ENCODE peak calls at places on chromosomes 4 and X, in eight cellular contexts. J, F, V, I, C, W, Y and G are unnamed samples.

GRCh38 chr4:98851806-98852205 is 77.1 kb downstream of the EIF4E start:
- DNase-seq in W (peak), I (no peak), V (no peak), Y (no peak), F (no peak), C (no peak), J (no peak), G (no peak)

GRCh38 chrX:103063918-103064434 is at the start of gene BEX1:
- DNase-seq in V (peak), F (peak), C (peak), Y (peak), J (peak), I (peak), W (peak), G (no peak)

GRCh38 chr4:139209470-139210063 is 32.5 kb upstream of the ELF2 start:
- DNase-seq in J (no peak), I (no peak), C (no peak), W (no peak), V (no peak), Y (no peak), F (no peak), G (no peak)

GRCh38 chr4:85842540-85842939 is 367.6 kb downstream of the ARHGAP24 start:
- DNase-seq in C (no peak), J (peak), Y (no peak), V (no peak), F (no peak), W (no peak), I (no peak), G (no peak)

GRCh38 chrX:152641996-152642395 is 4.3 kb downstream of the GABRQ start:
- DNase-seq in I (no peak), W (peak), Y (no peak), F (no peak), J (no peak), V (no peak), C (no peak), G (no peak)

GRCh38 chr4:176587920-176588319 is 204.8 kb downstream of the VEGFC start:
- DNase-seq in V (peak), Y (no peak), C (no peak), J (no peak), F (no peak), I (no peak), W (no peak), G (no peak)

GRCh38 chr4:84499065-84499982 is at the start of gene NKX6-1:
- DNase-seq in F (peak), J (peak), V (peak), Y (no peak), W (peak), I (peak), C (no peak), G (no peak)

GRCh38 chr4:101035522-101035921 is 311.8 kb downstream of the PPP3CA start:
- DNase-seq in V (no peak), C (no peak), F (no peak), W (peak), J (no peak), I (no peak), Y (no peak), G (no peak)

GRCh38 chr4:86482851-86483490 is 111.1 kb upstream of the PTPN13 start:
- DNase-seq in I (no peak), Y (no peak), J (no peak), F (no peak), C (no peak), V (no peak), W (peak), G (no peak)

GRCh38 chrX:138791551-138791950 is 80.0 kb upstream of the FGF13 start:
- DNase-seq in Y (no peak), I (no peak), V (no peak), F (no peak), J (no peak), C (no peak), W (no peak), G (no peak)

GRCh38 chrX:130916636-130917422 is 13.8 kb upstream of the ENOX2 start:
- DNase-seq in Y (peak), C (peak), J (peak), F (peak), I (no peak), W (peak), V (peak), G (no peak)

GRCh38 chr4:26807330-26807729 is 53.3 kb upstream of the STIM2 start:
- DNase-seq in I (no peak), C (no peak), F (no peak), J (no peak), Y (no peak), V (no peak), W (no peak), G (no peak)

GRCh38 chr4:73732759-73733431 is 7.5 kb upstream of the CXCL8 start:
- DNase-seq in J (no peak), C (no peak), V (no peak), Y (no peak), I (no peak), F (no peak), W (no peak), G (no peak)

GRCh38 chrX:4690516-4690915 is 977.1 kb upstream of the PRKX start:
- DNase-seq in F (no peak), I (no peak), C (no peak), Y (no peak), J (no peak), V (no peak), W (no peak), G (no peak)

GRCh38 chr4:134202557-134202956 is 968 bp upstream of the PABPC4L start:
- DNase-seq in C (no peak), F (no peak), V (no peak), I (no peak), J (no peak), W (no peak), Y (no peak), G (no peak)

GRCh38 chr4:131026771-131027170 is 1930.8 kb downstream of the C4orf33 start:
- DNase-seq in Y (no peak), I (no peak), J (no peak), W (no peak), V (no peak), F (no peak), C (no peak), G (no peak)

GRCh38 chr4:86934147-86934771 is 552 bp upstream of the AFF1 start:
- DNase-seq in V (no peak), F (no peak), J (no peak), C (peak), I (no peak), Y (no peak), W (peak), G (no peak)

GRCh38 chr4:160928482-160928881 is 1235.3 kb downstream of the FSTL5 start:
- DNase-seq in I (no peak), J (no peak), W (no peak), V (no peak), F (no peak), Y (no peak), C (no peak), G (no peak)

GRCh38 chr4:7365472-7366179 is 69.1 kb downstream of the PSAPL1 start:
- DNase-seq in J (peak), V (no peak), C (no peak), W (no peak), Y (no peak), I (peak), F (no peak), G (no peak)

GRCh38 chr4:133839326-133839725 is 362.3 kb downstream of the PABPC4L start:
- DNase-seq in W (peak), J (no peak), Y (no peak), F (no peak), I (no peak), V (no peak), C (no peak), G (no peak)

GRCh38 chr4:37999000-37999745 is 39.0 kb downstream of the PTTG2 start:
- DNase-seq in I (no peak), F (no peak), Y (peak), V (no peak), J (peak), W (no peak), C (peak), G (no peak)

GRCh38 chr4:88592600-88593448 is 544 bp downstream of the HERC3 start:
- DNase-seq in Y (peak), F (peak), I (peak), W (peak), J (peak), V (peak), C (peak), G (peak)

GRCh38 chrX:100368167-100368566 is 41.9 kb downstream of the PCDH19 start:
- DNase-seq in W (peak), C (no peak), V (peak), F (no peak), J (no peak), I (no peak), Y (no peak), G (no peak)

GRCh38 chrX:129979207-129979920 is 3.1 kb upstream of the BCORL1 start:
- DNase-seq in F (peak), C (no peak), Y (no peak), V (peak), I (no peak), J (peak), W (no peak), G (no peak)

DNA sequence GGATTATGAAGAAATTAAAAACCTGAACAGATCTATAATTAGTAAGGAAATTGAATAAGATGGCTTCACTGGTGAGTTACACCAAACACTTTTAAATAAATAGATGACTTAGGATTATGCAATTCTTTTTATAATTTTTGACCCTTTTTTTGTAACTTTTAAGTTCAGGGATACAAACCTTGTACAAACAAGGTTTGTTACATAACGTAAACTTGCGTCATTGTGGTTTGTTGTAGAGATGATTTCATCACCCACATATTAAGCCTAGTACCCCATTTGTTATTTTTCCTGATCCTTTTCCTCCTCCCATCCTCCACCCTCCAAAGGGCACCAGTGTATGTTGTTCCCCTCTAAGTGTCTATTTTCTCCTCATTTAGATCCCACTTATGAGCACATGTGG is 75.7 kb downstream of the CPEB2 start:
- DNase-seq in C (no peak), V (no peak), J (no peak), W (no peak), I (no peak), Y (no peak), F (no peak), G (no peak)
- H3K27ac ChIP-seq in C (no peak), V (no peak), J (no peak), W (no peak), I (no peak), Y (no peak), F (no peak), G (no peak)

GRCh38 chrX:9534686-9535085 is 69.8 kb downstream of the TBL1X start:
- DNase-seq in V (no peak), C (no peak), I (no peak), J (no peak), Y (no peak), W (no peak), F (peak), G (no peak)
- H3K27ac ChIP-seq in V (no peak), C (no peak), I (no peak), J (no peak), Y (no peak), W (peak), F (peak), G (peak)

GRCh38 chr4:150619032-150619431 is 37.1 kb downstream of the MAB21L2 start:
- DNase-seq in C (no peak), Y (no peak), I (no peak), F (no peak), J (no peak), W (no peak), V (no peak), G (no peak)
- H3K27ac ChIP-seq in C (no peak), Y (no peak), I (no peak), F (no peak), J (no peak), W (no peak), V (no peak), G (no peak)

DNA sequence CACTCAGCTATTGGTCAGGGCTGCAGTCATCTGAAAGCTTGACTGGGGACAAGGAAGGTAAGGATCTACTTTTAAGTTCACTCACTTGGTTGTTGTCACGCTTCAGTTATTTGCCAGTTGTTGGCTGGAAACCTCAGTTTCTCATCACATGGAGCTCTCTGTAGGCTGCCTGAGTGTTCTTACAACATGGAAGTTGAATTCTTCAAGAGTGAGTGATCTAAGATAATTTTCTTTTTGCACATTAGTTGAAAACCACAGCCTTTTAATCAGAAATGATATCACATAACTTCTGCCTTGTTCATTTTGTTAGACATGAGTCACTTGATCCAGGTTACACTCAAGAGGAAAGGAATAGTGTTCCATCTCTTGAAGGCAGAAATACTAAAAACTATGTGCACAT is 552.7 kb downstream of the RAPGEF2 start:
- DNase-seq in V (no peak), F (no peak), Y (no peak), W (no peak), J (no peak), C (no peak), I (no peak), G (no peak)
- H3K27ac ChIP-seq in V (no peak), F (no peak), Y (no peak), W (no peak), J (no peak), C (no peak), I (no peak), G (no peak)

GRCh38 chrX:71095033-71095432 is 618 bp upstream of the FOXO4 start:
- DNase-seq in V (no peak), F (no peak), J (no peak), C (no peak), I (no peak), Y (no peak), W (no peak), G (no peak)
- H3K27ac ChIP-seq in V (no peak), F (no peak), J (no peak), C (peak), I (no peak), Y (peak), W (no peak), G (no peak)